ENCODE peak calls at places on chromosomes 4 and X, in four cellular contexts. C, X, H and G are unnamed samples. For H3K27me3, the result is how much of the 10 kb centered on the place peaks cover.

GRCh38 chr4:1895489-1895888 is 24.3 kb downstream of the NSD2 start:
- DNase-seq in C (no peak), X (no peak), H (no peak), G (no peak)

GRCh38 chr4:155478336-155478825 is 101.6 kb upstream of the MAP9 start:
- DNase-seq in X (no peak), H (no peak), C (no peak), G (no peak)

GRCh38 chr4:137543650-137544049 is 11.4 kb upstream of the PCDH18 start:
- DNase-seq in C (no peak), X (no peak), H (no peak), G (no peak)

GRCh38 chrX:132648870-132649269 is 160.0 kb upstream of the MBNL3 start:
- DNase-seq in H (no peak), X (no peak), C (no peak), G (no peak)

GRCh38 chrX:79408623-79409322 is 41.6 kb upstream of the ITM2A start:
- DNase-seq in X (no peak), H (no peak), C (no peak), G (no peak)

GRCh38 chr4:183335369-183335940 is 13.2 kb upstream of the CLDN24 start:
- DNase-seq in C (no peak), H (no peak), X (peak), G (no peak)

GRCh38 chr4:152983221-152983620 is 47.1 kb downstream of the FHDC1 start:
- DNase-seq in H (no peak), X (no peak), C (no peak), G (no peak)

GRCh38 chr4:74370912-74371311 is 6.0 kb downstream of the EREG start:
- DNase-seq in H (no peak), X (no peak), C (no peak), G (no peak)

GRCh38 chrX:42869011-42869410 is 91.0 kb upstream of the PPP1R2C start:
- DNase-seq in C (no peak), H (no peak), X (no peak), G (no peak)

GRCh38 chrX:50838820-50839600 is 25.0 kb upstream of the SHROOM4 start:
- DNase-seq in X (no peak), C (no peak), H (no peak), G (no peak)

DNA sequence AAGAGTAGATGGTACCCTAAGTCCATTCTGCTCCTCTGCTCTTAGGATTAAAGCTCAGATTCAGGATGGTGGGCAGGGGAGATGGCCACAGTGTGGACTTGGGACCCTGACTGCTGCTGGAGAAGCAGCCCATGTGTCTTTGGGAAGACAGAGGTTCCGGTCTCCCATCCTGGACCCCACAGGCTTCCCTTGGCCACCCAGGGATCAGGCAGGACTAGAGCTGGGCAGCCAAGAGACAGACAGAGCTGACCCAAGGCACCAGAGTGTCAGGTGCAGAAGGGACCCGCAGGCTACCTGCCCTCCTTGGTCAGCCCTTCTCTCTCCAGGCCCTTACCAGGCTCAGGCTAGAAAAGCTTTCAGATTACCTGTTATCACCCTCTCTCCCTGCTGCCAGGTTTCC is 25.7 kb upstream of the SHROOM4 start:
- DNase-seq in X (no peak), H (no peak), C (no peak), G (no peak)
- H3K27me3 ChIP-seq in X (under half), H (under half), C (under half), G (under half)

GRCh38 chrX:135480076-135480475 is 40.4 kb upstream of the INTS6L start:
- DNase-seq in X (no peak), C (no peak), H (no peak), G (no peak)

GRCh38 chrX:135481696-135482179 is 38.7 kb upstream of the INTS6L start:
- DNase-seq in H (no peak), X (no peak), C (no peak), G (no peak)

GRCh38 chrX:135476378-135476777 is 44.1 kb upstream of the INTS6L start:
- DNase-seq in C (no peak), H (no peak), X (no peak), G (no peak)

GRCh38 chrX:135477576-135477975 is 42.9 kb upstream of the INTS6L start:
- DNase-seq in C (peak), H (peak), X (no peak), G (no peak)
- TF ChIP-seq CTCF in C (peak), H (no peak), X (no peak), G (no peak)

GRCh38 chr4:133152330-133152791 is 3.3 kb downstream of the PCDH10 start:
- DNase-seq in H (no peak), X (peak), C (no peak), G (no peak)
- H3K27me3 ChIP-seq in H (under half), X (under half), C (half or more), G (under half)

GRCh38 chr4:123994917-123995316 is 598.3 kb downstream of the SPRY1 start:
- DNase-seq in X (no peak), C (no peak), H (no peak), G (no peak)
- TF ChIP-seq CTCF in X (no peak), C (no peak), H (no peak), G (peak)

GRCh38 chr4:38150021-38150671 is 189.9 kb downstream of the PTTG2 start:
- DNase-seq in C (no peak), H (no peak), X (no peak), G (no peak)
- H3K27me3 ChIP-seq in C (under half), H (under half), X (under half), G (under half)

GRCh38 chrX:110836982-110837381 is 41.4 kb upstream of the CHRDL1 start:
- DNase-seq in H (no peak), X (no peak), C (no peak), G (no peak)
- TF ChIP-seq CTCF in H (no peak), X (no peak), C (no peak), G (no peak)

DNA sequence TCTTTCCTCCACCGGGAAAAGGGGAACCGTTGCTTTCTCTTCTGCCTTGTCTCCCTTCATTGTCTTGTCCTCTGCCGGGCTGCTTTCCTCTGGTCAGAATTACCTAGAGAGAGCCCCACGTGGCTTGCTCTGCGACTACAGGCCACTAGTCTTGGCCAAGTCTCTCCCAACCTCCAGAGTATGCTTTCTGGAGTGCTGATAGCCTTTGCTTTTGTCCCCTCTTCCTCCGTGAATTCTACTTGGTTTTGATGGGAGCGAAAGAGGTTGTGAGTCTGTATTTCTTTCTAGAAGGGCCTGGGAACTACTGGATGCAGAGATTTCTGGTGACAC is 5.3 kb upstream of the POU4F2 start:
- DNase-seq in H (no peak), X (no peak), C (no peak), G (no peak)
- H3K27me3 ChIP-seq in H (under half), X (under half), C (half or more), G (under half)